ENCODE peak calls at places on chromosomes 11 and 22, in four cellular contexts. L, V, Z and Q are unnamed samples.

GRCh38 chr11:72191961-72192381 is at the start of gene FOLR1:
- DNase-seq in L (no peak), V (no peak), Z (peak; percentile 54), Q (no peak)

GRCh38 chr11:117427356-117427874 is 99.8 kb downstream of the CEP164 start:
- DNase-seq in L (no peak), V (no peak), Z (no peak), Q (no peak)

GRCh38 chr11:9574806-9575530 is 1.5 kb downstream of the WEE1 start:
- DNase-seq in L (peak; percentile 59), V (peak; percentile 84), Z (peak; percentile 56), Q (peak; percentile 70)

GRCh38 chr11:109998921-109999320 is 94.3 kb upstream of the ZC3H12C start:
- DNase-seq in L (no peak), V (no peak), Z (no peak), Q (no peak)

GRCh38 chr22:45881524-45881875 is 95.5 kb downstream of the WNT7B start:
- DNase-seq in L (no peak), V (no peak), Z (no peak), Q (no peak)

GRCh38 chr11:93500759-93501158 is 42.4 kb downstream of the SMCO4 start:
- DNase-seq in L (no peak), V (no peak), Z (no peak), Q (no peak)

GRCh38 chr11:63769044-63769718 is 606 bp upstream of the ZFTA start:
- DNase-seq in L (no peak), V (no peak), Z (no peak), Q (peak; percentile 52)

GRCh38 chr11:32893091-32893946 is 708 bp downstream of the QSER1 start:
- DNase-seq in L (peak; percentile 67), V (peak; percentile 65), Z (no peak), Q (peak; percentile 65)

GRCh38 chr22:45731798-45732495 is 60.3 kb downstream of the ATXN10 start:
- DNase-seq in L (no peak), V (peak; percentile 53), Z (no peak), Q (no peak)

DNA sequence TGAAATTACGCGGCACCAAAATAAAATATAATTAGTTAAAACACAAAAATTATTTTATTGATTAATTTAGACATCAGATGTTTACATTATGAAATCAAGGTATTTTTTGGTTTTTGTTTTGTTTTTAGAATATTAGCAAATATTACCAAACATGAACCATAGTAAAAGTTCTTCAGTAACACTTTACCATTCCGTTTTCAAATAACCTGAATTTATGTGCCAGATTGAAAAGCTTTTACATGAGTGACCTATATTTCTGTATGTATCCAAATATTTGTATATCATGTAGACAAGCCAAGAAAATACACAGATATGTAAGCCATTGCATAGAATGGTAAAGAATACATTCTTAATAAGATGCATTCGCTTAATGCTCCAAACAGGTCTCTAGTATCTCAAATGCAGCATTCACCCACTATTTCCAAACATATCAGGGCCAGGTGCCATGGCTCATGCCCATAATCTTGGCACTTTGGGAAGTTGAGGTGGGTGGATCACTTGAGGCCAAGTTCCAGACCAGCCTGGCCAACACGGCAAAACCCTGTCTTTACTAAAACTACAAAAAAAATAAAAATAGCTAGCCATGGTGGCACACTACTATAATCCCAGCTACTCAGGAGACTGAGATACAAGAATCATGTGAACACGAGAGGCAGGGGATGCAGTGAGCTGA is 102.4 kb upstream of the SERPIND1 start:
- DNase-seq in L (no peak), V (no peak), Z (no peak), Q (no peak)
- H3K4me1 ChIP-seq in L (no peaks in the 10 kb centered on the region), V (no peaks in the 10 kb centered on the region), Z (no peaks in the 10 kb centered on the region), Q (no peaks in the 10 kb centered on the region)

DNA sequence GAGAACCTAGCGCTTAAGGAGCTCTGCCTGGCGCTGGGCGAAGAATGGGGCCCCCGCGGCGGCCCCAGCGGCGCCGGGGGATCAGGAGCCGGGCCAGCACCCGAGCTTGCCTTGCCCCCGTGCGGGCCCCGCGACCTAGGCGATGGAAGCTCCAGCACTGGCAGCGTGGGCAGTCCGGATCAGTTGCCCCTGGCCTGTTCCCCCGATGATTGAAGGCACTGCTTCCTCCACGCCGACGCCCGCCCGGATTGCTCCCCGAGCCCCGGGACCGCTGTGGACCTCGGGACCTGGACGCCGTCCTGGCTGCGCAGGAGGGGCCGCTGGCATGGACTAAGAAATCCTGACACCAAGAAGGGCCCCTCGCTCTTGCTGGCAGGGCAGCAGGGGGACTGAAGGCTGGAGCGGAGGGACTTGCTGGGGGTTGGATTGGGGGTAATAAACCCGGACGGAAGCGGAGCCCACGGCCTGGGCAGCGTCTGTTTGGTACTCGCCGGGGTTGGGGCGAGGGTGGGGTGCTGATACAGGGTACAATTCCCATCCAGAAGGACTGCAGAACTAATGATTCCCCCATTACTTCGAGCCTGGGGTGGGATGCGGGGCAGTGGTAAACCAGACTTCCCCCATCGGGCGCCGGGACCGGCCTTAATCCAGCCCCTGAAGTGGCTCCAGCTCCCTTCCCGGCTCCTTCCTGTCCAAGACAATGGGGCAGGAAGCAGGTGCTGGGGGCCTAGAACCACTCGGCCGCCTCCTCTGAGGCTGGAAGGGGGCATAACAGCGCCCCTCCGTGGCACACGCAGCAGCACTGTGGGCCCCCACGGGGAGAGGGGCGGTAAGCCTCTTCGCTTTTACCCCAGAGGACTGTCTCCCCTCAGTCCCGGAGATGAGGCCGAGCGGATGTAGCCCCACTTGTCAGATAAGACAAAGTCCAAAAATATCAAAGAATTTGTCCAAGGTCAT is 985 bp downstream of the CCDC85B start:
- DNase-seq in L (no peak), V (peak; percentile 52), Z (no peak), Q (peak; percentile 85)
- TF ChIP-seq POLR2A in L (peak; percentile 16), V (peak; percentile 7), Z (peak; percentile 62), Q (peak; percentile 46)

GRCh38 chr22:30640361-30640760 is 4.8 kb downstream of the SLC35E4 start:
- DNase-seq in L (no peak), V (no peak), Z (no peak), Q (no peak)

GRCh38 chr22:30634477-30635233 is 926 bp upstream of the SLC35E4 start:
- DNase-seq in L (peak; percentile 80), V (peak; percentile 86), Z (peak; percentile 73), Q (peak; percentile 93)

GRCh38 chr22:30637701-30638114 is 2.1 kb downstream of the SLC35E4 start:
- DNase-seq in L (no peak), V (no peak), Z (no peak), Q (no peak)

GRCh38 chr22:30636226-30637077 is 871 bp downstream of the SLC35E4 start:
- DNase-seq in L (peak; percentile 38), V (peak; percentile 15), Z (no peak), Q (peak; percentile 31)

GRCh38 chr22:30635273-30636225 is at the start of gene SLC35E4:
- DNase-seq in L (peak; percentile 94), V (peak; percentile 86), Z (peak; percentile 60), Q (peak; percentile 95)
- TF ChIP-seq CTCF in L (peak; percentile 17), V (no peak), Z (peak; percentile 21), Q (no peak)

GRCh38 chr11:96267490-96268010 is 75.4 kb downstream of the MAML2 start:
- DNase-seq in L (no peak), V (no peak), Z (no peak), Q (no peak)

GRCh38 chr11:96267001-96267489 is 76.0 kb downstream of the MAML2 start:
- DNase-seq in L (no peak), V (no peak), Z (no peak), Q (no peak)

GRCh38 chr11:96265236-96265737 is 77.7 kb downstream of the MAML2 start:
- DNase-seq in L (no peak), V (no peak), Z (no peak), Q (no peak)

GRCh38 chr11:96264364-96264763 is 78.6 kb downstream of the MAML2 start:
- DNase-seq in L (no peak), V (no peak), Z (no peak), Q (no peak)

GRCh38 chr11:96265972-96266371 is 77.0 kb downstream of the MAML2 start:
- DNase-seq in L (no peak), V (no peak), Z (no peak), Q (no peak)
- H3K4me1 ChIP-seq in L (peaks cover 16% of the 10 kb centered on the region), V (peaks cover 15% of the 10 kb centered on the region), Z (peaks cover 6% of the 10 kb centered on the region), Q (peaks cover 51% of the 10 kb centered on the region)